ENCODE peak calls at places on chromosomes 5 and 9, in eight cellular contexts. One of them, this sample, is unnamed.

GRCh38 chr5:180105827-180106312 is 34.3 kb upstream of the RNF130 start:
- DNase-seq in GM10248: no peak
- DNase-seq in psoas muscle: no peak
- DNase-seq in Calu3: no peak
- DNase-seq in NB4: peak; percentile 69
- DNase-seq in SK-N-SH: no peak
- DNase-seq in H9: no peak
- DNase-seq in ovary: no peak
- DNase-seq in this sample: no peak

GRCh38 chr9:94611638-94612068 is 18.0 kb upstream of the FBP2 start:
- DNase-seq in GM10248: no peak
- DNase-seq in psoas muscle: no peak
- DNase-seq in Calu3: no peak
- DNase-seq in NB4: peak; percentile 40
- DNase-seq in SK-N-SH: no peak
- DNase-seq in H9: no peak
- DNase-seq in ovary: no peak
- DNase-seq in this sample: peak; percentile 5

GRCh38 chr9:6549106-6549505 is 96.4 kb downstream of the GLDC start:
- DNase-seq in GM10248: no peak
- DNase-seq in psoas muscle: no peak
- DNase-seq in Calu3: no peak
- DNase-seq in NB4: no peak
- DNase-seq in SK-N-SH: peak; percentile 45
- DNase-seq in H9: no peak
- DNase-seq in ovary: no peak
- DNase-seq in this sample: no peak

GRCh38 chr9:136847827-136848392 is 1.3 kb upstream of the PHPT1 start:
- DNase-seq in GM10248: peak; percentile 81
- DNase-seq in psoas muscle: peak; percentile 92
- DNase-seq in Calu3: peak; percentile 86
- DNase-seq in NB4: peak; percentile 90
- DNase-seq in SK-N-SH: peak; percentile 84
- DNase-seq in H9: peak; percentile 84
- DNase-seq in ovary: peak; percentile 73
- DNase-seq in this sample: peak; percentile 88

GRCh38 chr5:107496466-107496865 is 174.3 kb downstream of the EFNA5 start:
- DNase-seq in GM10248: no peak
- DNase-seq in psoas muscle: no peak
- DNase-seq in Calu3: no peak
- DNase-seq in NB4: no peak
- DNase-seq in SK-N-SH: no peak
- DNase-seq in H9: no peak
- DNase-seq in ovary: no peak
- DNase-seq in this sample: no peak

GRCh38 chr5:179308563-179309382 is 36.5 kb downstream of the ADAMTS2 start:
- DNase-seq in GM10248: no peak
- DNase-seq in psoas muscle: peak; percentile 20
- DNase-seq in Calu3: no peak
- DNase-seq in NB4: no peak
- DNase-seq in SK-N-SH: no peak
- DNase-seq in H9: no peak
- DNase-seq in ovary: no peak
- DNase-seq in this sample: no peak

GRCh38 chr5:170638454-170639220 is 134.8 kb downstream of the KCNIP1 start:
- DNase-seq in GM10248: peak; percentile 80
- DNase-seq in psoas muscle: peak; percentile 64
- DNase-seq in Calu3: peak; percentile 90
- DNase-seq in NB4: peak; percentile 64
- DNase-seq in SK-N-SH: peak; percentile 87
- DNase-seq in H9: peak; percentile 88
- DNase-seq in ovary: peak; percentile 64
- DNase-seq in this sample: peak; percentile 64

GRCh38 chr9:79257671-79258410 is 313.9 kb upstream of the TLE4 start:
- DNase-seq in GM10248: no peak
- DNase-seq in psoas muscle: no peak
- DNase-seq in Calu3: no peak
- DNase-seq in NB4: peak; percentile 1
- DNase-seq in SK-N-SH: no peak
- DNase-seq in H9: peak; percentile 34
- DNase-seq in ovary: no peak
- DNase-seq in this sample: no peak

GRCh38 chr9:101087426-101087825 is 58.9 kb downstream of the PLPPR1 start:
- DNase-seq in GM10248: no peak
- DNase-seq in psoas muscle: no peak
- DNase-seq in Calu3: no peak
- DNase-seq in NB4: no peak
- DNase-seq in SK-N-SH: no peak
- DNase-seq in H9: no peak
- DNase-seq in ovary: no peak
- DNase-seq in this sample: no peak

GRCh38 chr9:27442464-27442863 is 81.6 kb upstream of the IFNK start:
- DNase-seq in GM10248: no peak
- DNase-seq in psoas muscle: no peak
- DNase-seq in Calu3: no peak
- DNase-seq in NB4: no peak
- DNase-seq in SK-N-SH: no peak
- DNase-seq in H9: no peak
- DNase-seq in ovary: no peak
- DNase-seq in this sample: no peak

GRCh38 chr9:27450752-27451151 is 73.3 kb upstream of the IFNK start:
- DNase-seq in GM10248: no peak
- DNase-seq in psoas muscle: no peak
- DNase-seq in Calu3: no peak
- DNase-seq in NB4: no peak
- DNase-seq in SK-N-SH: no peak
- DNase-seq in H9: no peak
- DNase-seq in ovary: no peak
- DNase-seq in this sample: no peak

GRCh38 chr9:27451207-27451792 is 72.8 kb upstream of the IFNK start:
- DNase-seq in GM10248: no peak
- DNase-seq in psoas muscle: no peak
- DNase-seq in Calu3: no peak
- DNase-seq in NB4: no peak
- DNase-seq in SK-N-SH: no peak
- DNase-seq in H9: no peak
- DNase-seq in ovary: no peak
- DNase-seq in this sample: no peak

GRCh38 chr9:27445057-27445990 is 78.8 kb upstream of the IFNK start:
- DNase-seq in GM10248: no peak
- DNase-seq in psoas muscle: no peak
- DNase-seq in Calu3: no peak
- DNase-seq in NB4: no peak
- DNase-seq in SK-N-SH: no peak
- DNase-seq in H9: no peak
- DNase-seq in ovary: no peak
- DNase-seq in this sample: no peak

GRCh38 chr9:27447036-27447700 is 76.9 kb upstream of the IFNK start:
- DNase-seq in GM10248: no peak
- DNase-seq in psoas muscle: no peak
- DNase-seq in Calu3: no peak
- DNase-seq in NB4: no peak
- DNase-seq in SK-N-SH: no peak
- DNase-seq in H9: no peak
- DNase-seq in ovary: no peak
- DNase-seq in this sample: no peak
- TF ChIP-seq CTCF in GM10248: no peak
- TF ChIP-seq CTCF in psoas muscle: no peak
- TF ChIP-seq CTCF in Calu3: no peak
- TF ChIP-seq CTCF in NB4: no peak
- TF ChIP-seq CTCF in SK-N-SH: no peak
- TF ChIP-seq CTCF in H9: peak; percentile 31
- TF ChIP-seq CTCF in ovary: no peak
- TF ChIP-seq CTCF in this sample: no peak

DNA sequence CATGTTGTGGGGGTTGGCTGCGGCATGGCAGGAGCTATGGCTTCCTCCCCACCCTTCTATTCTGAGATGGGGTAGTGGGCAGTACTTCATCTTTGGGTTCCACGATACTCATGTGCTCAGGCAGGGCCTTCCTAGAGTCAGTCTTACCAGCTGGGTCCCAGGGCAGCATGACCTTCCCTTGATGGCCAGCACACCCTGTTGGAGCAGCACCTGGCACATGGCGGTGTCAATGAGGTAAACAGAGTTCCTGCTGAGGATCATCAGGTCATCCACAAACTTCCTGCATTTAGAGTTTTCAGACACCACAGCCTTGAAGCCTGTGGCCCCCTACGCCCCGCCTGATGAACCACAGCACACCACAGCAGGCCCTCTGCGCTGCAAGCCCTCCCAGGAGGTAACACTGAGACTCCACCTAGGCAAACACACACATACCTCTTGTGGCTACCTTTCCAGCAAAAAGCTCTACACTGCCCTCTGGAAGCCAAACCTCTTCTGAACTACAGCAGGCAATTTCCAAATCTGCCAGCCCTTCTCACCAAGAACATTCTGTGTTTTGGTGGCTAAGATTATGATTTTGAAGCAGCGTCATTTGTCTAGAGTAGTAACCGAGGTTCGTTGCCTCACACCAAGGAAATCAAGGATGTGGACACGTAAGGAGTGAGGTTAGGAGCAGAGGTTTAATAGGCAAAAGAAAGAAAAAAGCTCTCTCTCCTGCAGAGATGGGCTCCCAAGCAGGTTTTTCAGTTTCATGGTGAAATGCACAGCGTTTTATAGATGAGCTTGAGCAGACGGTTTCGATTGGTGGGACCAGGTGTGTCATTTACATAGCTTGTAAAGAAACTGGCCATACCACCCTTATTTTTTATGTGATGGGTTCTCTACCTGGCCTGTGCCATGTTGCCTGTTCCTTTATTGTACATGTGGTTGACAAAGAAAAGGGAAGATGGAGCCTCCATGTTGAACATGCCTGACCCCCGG is 20.3 kb upstream of the TMEM174 start:
- DNase-seq in GM10248: no peak
- DNase-seq in psoas muscle: no peak
- DNase-seq in Calu3: peak; percentile 47
- DNase-seq in NB4: no peak
- DNase-seq in SK-N-SH: no peak
- DNase-seq in H9: peak; percentile 46
- DNase-seq in ovary: no peak
- DNase-seq in this sample: no peak
- TF ChIP-seq CTCF in GM10248: no peak
- TF ChIP-seq CTCF in psoas muscle: no peak
- TF ChIP-seq CTCF in Calu3: no peak
- TF ChIP-seq CTCF in NB4: no peak
- TF ChIP-seq CTCF in SK-N-SH: no peak
- TF ChIP-seq CTCF in H9: peak; percentile 53
- TF ChIP-seq CTCF in ovary: no peak
- TF ChIP-seq CTCF in this sample: no peak

GRCh38 chr5:142874537-142874936 is 104.4 kb downstream of the ARHGAP26 start:
- DNase-seq in GM10248: no peak
- DNase-seq in psoas muscle: peak; percentile 78
- DNase-seq in Calu3: peak; percentile 92
- DNase-seq in NB4: no peak
- DNase-seq in SK-N-SH: no peak
- DNase-seq in H9: no peak
- DNase-seq in ovary: peak; percentile 60
- DNase-seq in this sample: no peak

GRCh38 chr5:142872795-142873194 is 102.6 kb downstream of the ARHGAP26 start:
- DNase-seq in GM10248: no peak
- DNase-seq in psoas muscle: no peak
- DNase-seq in Calu3: peak; percentile 85
- DNase-seq in NB4: no peak
- DNase-seq in SK-N-SH: peak; percentile 40
- DNase-seq in H9: no peak
- DNase-seq in ovary: no peak
- DNase-seq in this sample: no peak

GRCh38 chr5:142872217-142872616 is 102.0 kb downstream of the ARHGAP26 start:
- DNase-seq in GM10248: no peak
- DNase-seq in psoas muscle: no peak
- DNase-seq in Calu3: no peak
- DNase-seq in NB4: peak; percentile 15
- DNase-seq in SK-N-SH: peak; percentile 76
- DNase-seq in H9: no peak
- DNase-seq in ovary: no peak
- DNase-seq in this sample: no peak

GRCh38 chr5:142871880-142872200 is 101.7 kb downstream of the ARHGAP26 start:
- DNase-seq in GM10248: no peak
- DNase-seq in psoas muscle: no peak
- DNase-seq in Calu3: no peak
- DNase-seq in NB4: peak; percentile 77
- DNase-seq in SK-N-SH: peak; percentile 49
- DNase-seq in H9: no peak
- DNase-seq in ovary: peak; percentile 44
- DNase-seq in this sample: no peak

DNA sequence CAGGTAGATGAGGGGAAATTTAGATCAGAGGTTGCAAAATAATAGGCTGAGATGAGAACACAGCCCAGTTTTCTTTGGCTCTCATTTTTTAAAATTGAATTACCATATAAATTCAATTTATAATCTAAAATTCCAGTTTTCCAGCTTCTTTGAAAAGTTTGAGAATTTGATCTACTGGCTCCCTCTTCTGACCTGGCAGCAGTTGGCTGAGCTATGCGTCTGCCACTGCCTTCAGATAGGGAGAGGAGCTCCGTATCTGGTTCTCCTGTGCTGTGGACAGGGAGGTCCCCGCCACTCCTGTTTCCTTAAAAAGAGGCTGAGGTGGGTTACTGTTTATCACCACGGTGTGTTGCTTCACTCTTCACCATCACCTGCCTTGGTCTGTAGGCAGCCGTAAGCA is 103.7 kb downstream of the ARHGAP26 start:
- DNase-seq in GM10248: no peak
- DNase-seq in psoas muscle: no peak
- DNase-seq in Calu3: no peak
- DNase-seq in NB4: no peak
- DNase-seq in SK-N-SH: no peak
- DNase-seq in H9: no peak
- DNase-seq in ovary: no peak
- DNase-seq in this sample: no peak
- TF ChIP-seq CTCF in GM10248: no peak
- TF ChIP-seq CTCF in psoas muscle: no peak
- TF ChIP-seq CTCF in Calu3: no peak
- TF ChIP-seq CTCF in NB4: no peak
- TF ChIP-seq CTCF in SK-N-SH: peak; percentile 32
- TF ChIP-seq CTCF in H9: no peak
- TF ChIP-seq CTCF in ovary: no peak
- TF ChIP-seq CTCF in this sample: no peak

DNA sequence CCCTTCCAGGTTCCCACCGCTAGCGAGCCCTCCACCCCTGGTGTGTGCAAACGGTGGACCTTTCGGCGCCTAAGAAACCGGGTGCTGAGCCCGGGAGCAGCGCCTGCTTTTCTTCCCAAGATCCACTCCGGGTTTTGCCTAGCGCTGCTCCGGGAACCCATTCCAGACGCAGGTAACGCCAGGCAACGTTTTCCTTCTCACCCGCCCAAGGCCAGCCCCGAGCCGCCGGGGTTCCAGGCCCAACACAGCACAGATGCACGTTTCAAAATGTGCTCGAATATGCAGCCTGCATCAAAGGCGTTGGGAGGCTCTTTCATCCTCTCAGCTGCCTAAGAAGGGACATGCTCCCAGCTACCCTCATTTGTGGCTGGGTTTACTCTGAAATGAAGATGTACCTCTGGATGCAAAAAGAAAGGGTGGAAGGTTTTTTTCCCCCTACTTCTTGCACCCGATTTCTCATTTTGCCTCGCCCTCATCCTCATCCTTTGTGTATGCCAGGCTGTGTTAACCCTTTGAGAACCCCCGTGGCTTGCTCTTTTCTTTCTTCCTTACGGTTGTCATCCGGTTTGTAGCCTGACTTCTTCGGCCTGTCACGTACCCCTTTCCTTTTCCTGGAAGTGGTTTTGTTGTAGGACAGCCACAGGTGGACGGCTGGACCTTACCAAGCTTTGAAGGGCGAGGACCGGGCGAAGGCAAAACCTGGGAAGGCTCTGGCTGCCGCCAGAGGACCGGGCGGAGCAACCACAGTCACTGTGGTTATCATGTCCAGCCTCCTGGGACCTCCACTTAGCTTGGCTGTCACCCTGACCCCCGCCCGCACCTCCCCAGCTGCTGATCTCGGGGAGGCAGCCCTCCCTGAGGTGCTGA is 227.0 kb downstream of the SMARCA2 start:
- DNase-seq in GM10248: peak; percentile 75
- DNase-seq in psoas muscle: peak; percentile 83
- DNase-seq in Calu3: peak; percentile 78
- DNase-seq in NB4: peak; percentile 83
- DNase-seq in SK-N-SH: peak; percentile 86
- DNase-seq in H9: peak; percentile 91
- DNase-seq in ovary: peak; percentile 90
- DNase-seq in this sample: peak; percentile 85
- TF ChIP-seq CTCF in GM10248: no peak
- TF ChIP-seq CTCF in psoas muscle: no peak
- TF ChIP-seq CTCF in Calu3: no peak
- TF ChIP-seq CTCF in NB4: no peak
- TF ChIP-seq CTCF in SK-N-SH: no peak
- TF ChIP-seq CTCF in H9: peak; percentile 36
- TF ChIP-seq CTCF in ovary: peak; percentile 35
- TF ChIP-seq CTCF in this sample: no peak